ENCODE peak calls at places on chromosomes 16 and 17, in five cellular contexts. One of them, this sample, is unnamed.

GRCh38 chr17:58409432-58409831 is 7.9 kb downstream of the RNF43 start:
- DNase-seq in cardiac muscle cell: no peak
- DNase-seq in stomach: no peak
- DNase-seq in HL-60: no peak
- DNase-seq in cardiac fibroblast: no peak
- DNase-seq in this sample: no peak

GRCh38 chr17:73291260-73291801 is 20.5 kb downstream of the CDC42EP4 start:
- DNase-seq in HL-60: peak; percentile 69
- DNase-seq in cardiac fibroblast: peak; percentile 90
- DNase-seq in stomach: peak; percentile 73
- DNase-seq in cardiac muscle cell: peak; percentile 86
- DNase-seq in this sample: peak; percentile 95

GRCh38 chr17:66494023-66494803 is 191.8 kb downstream of the PRKCA start:
- DNase-seq in stomach: no peak
- DNase-seq in HL-60: peak; percentile 52
- DNase-seq in cardiac fibroblast: peak; percentile 98
- DNase-seq in cardiac muscle cell: peak; percentile 85
- DNase-seq in this sample: peak; percentile 92

GRCh38 chr16:88783391-88784073 is 1.5 kb downstream of the PIEZO1 start:
- DNase-seq in cardiac fibroblast: peak; percentile 45
- DNase-seq in cardiac muscle cell: peak; percentile 45
- DNase-seq in stomach: peak; percentile 54
- DNase-seq in HL-60: no peak
- DNase-seq in this sample: no peak

GRCh38 chr17:50944054-50944901 is 78.1 kb upstream of the TOB1 start:
- DNase-seq in stomach: peak; percentile 97
- DNase-seq in cardiac fibroblast: peak; percentile 32
- DNase-seq in cardiac muscle cell: peak; percentile 49
- DNase-seq in HL-60: no peak
- DNase-seq in this sample: no peak

GRCh38 chr17:75288784-75289121 is 480 bp downstream of the SLC25A19 start:
- DNase-seq in HL-60: no peak
- DNase-seq in stomach: peak; percentile 46
- DNase-seq in cardiac fibroblast: no peak
- DNase-seq in cardiac muscle cell: no peak
- DNase-seq in this sample: no peak

GRCh38 chr17:60599620-60600489 is at the start of gene PPM1D:
- DNase-seq in stomach: peak; percentile 100
- DNase-seq in cardiac muscle cell: peak; percentile 100
- DNase-seq in HL-60: peak; percentile 92
- DNase-seq in cardiac fibroblast: peak; percentile 99
- DNase-seq in this sample: peak; percentile 99

GRCh38 chr17:20299013-20299412 is 168.3 kb downstream of the LGALS9B start:
- DNase-seq in cardiac fibroblast: no peak
- DNase-seq in stomach: no peak
- DNase-seq in HL-60: no peak
- DNase-seq in cardiac muscle cell: no peak
- DNase-seq in this sample: no peak

GRCh38 chr17:63751806-63752205 is 10.2 kb upstream of the STRADA start:
- DNase-seq in cardiac fibroblast: no peak
- DNase-seq in HL-60: no peak
- DNase-seq in cardiac muscle cell: peak; percentile 24
- DNase-seq in stomach: no peak
- DNase-seq in this sample: no peak

GRCh38 chr17:5220074-5220473 is 14.6 kb downstream of the SCIMP start:
- DNase-seq in cardiac fibroblast: no peak
- DNase-seq in stomach: no peak
- DNase-seq in HL-60: no peak
- DNase-seq in cardiac muscle cell: no peak
- DNase-seq in this sample: no peak

GRCh38 chr17:75517277-75517865 is 1.0 kb downstream of the TSEN54 start:
- DNase-seq in stomach: peak; percentile 42
- DNase-seq in cardiac muscle cell: no peak
- DNase-seq in HL-60: peak; percentile 25
- DNase-seq in cardiac fibroblast: no peak
- DNase-seq in this sample: no peak

GRCh38 chr16:12215302-12216105 is 239.0 kb downstream of the SNX29 start:
- DNase-seq in HL-60: no peak
- DNase-seq in stomach: no peak
- DNase-seq in cardiac muscle cell: no peak
- DNase-seq in cardiac fibroblast: no peak
- DNase-seq in this sample: no peak

GRCh38 chr17:42111901-42112551 is 488 bp downstream of the DHX58 start:
- DNase-seq in cardiac muscle cell: peak; percentile 40
- DNase-seq in HL-60: no peak
- DNase-seq in cardiac fibroblast: peak; percentile 58
- DNase-seq in stomach: peak; percentile 47
- DNase-seq in this sample: no peak

GRCh38 chr16:56632848-56633365 is 448 bp downstream of the MT1M start:
- DNase-seq in stomach: no peak
- DNase-seq in cardiac muscle cell: no peak
- DNase-seq in HL-60: no peak
- DNase-seq in cardiac fibroblast: no peak
- DNase-seq in this sample: no peak

GRCh38 chr16:56634715-56635440 is 2.4 kb downstream of the MT1M start:
- DNase-seq in cardiac fibroblast: no peak
- DNase-seq in cardiac muscle cell: no peak
- DNase-seq in HL-60: no peak
- DNase-seq in stomach: no peak
- DNase-seq in this sample: no peak

GRCh38 chr16:56632160-56632847 is at the start of gene MT1M:
- DNase-seq in HL-60: no peak
- DNase-seq in cardiac fibroblast: no peak
- DNase-seq in cardiac muscle cell: peak; percentile 21
- DNase-seq in stomach: peak; percentile 69
- DNase-seq in this sample: no peak

GRCh38 chr16:56631832-56632159 is 663 bp upstream of the MT1M start:
- DNase-seq in cardiac fibroblast: no peak
- DNase-seq in HL-60: no peak
- DNase-seq in cardiac muscle cell: no peak
- DNase-seq in stomach: no peak
- DNase-seq in this sample: no peak

DNA sequence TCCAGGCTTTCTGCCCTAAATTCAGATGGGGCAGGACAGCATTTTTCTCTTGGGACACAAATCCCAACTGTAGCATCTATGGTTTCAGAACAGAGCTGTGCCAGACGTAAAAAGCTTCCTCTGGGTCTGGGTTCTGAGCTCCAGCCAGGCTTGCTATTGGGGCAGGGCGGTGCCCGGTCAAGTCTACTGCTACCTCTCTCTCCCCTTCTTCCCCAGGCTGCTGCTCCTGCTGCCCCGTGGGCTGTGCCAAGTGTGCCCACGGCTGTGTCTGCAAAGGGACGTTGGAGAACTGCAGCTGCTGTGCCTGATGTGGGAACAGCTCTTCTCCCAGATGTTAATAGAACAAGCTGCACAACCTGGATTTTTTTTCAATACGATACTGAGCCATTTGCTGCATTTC is 1.1 kb downstream of the MT1M start:
- DNase-seq in cardiac fibroblast: no peak
- DNase-seq in cardiac muscle cell: no peak
- DNase-seq in stomach: no peak
- DNase-seq in HL-60: no peak
- DNase-seq in this sample: no peak
- H3K4me3 ChIP-seq in cardiac fibroblast: no peak overlapping the region
- H3K4me3 ChIP-seq in cardiac muscle cell: no peak overlapping the region
- H3K4me3 ChIP-seq in stomach: peak overlapping the region; percentile 56
- H3K4me3 ChIP-seq in HL-60: no peak overlapping the region
- H3K4me3 ChIP-seq in this sample: no peak overlapping the region

GRCh38 chr17:10618202-10618635 is 38.9 kb downstream of the MYH3 start:
- DNase-seq in cardiac fibroblast: peak; percentile 74
- DNase-seq in cardiac muscle cell: peak; percentile 83
- DNase-seq in stomach: peak; percentile 65
- DNase-seq in HL-60: peak; percentile 8
- DNase-seq in this sample: peak; percentile 57
- TF ChIP-seq CTCF in cardiac fibroblast: peak; percentile 93
- TF ChIP-seq CTCF in cardiac muscle cell: peak; percentile 96
- TF ChIP-seq CTCF in stomach: no peak
- TF ChIP-seq CTCF in HL-60: peak; percentile 51
- TF ChIP-seq CTCF in this sample: peak; percentile 93

GRCh38 chr16:86576591-86577313 is 1.6 kb upstream of the FOXL1 start:
- DNase-seq in stomach: no peak
- DNase-seq in HL-60: no peak
- DNase-seq in cardiac muscle cell: no peak
- DNase-seq in cardiac fibroblast: peak; percentile 43
- DNase-seq in this sample: no peak

GRCh38 chr16:86575095-86575685 is 3.2 kb upstream of the FOXL1 start:
- DNase-seq in HL-60: no peak
- DNase-seq in stomach: no peak
- DNase-seq in cardiac fibroblast: no peak
- DNase-seq in cardiac muscle cell: no peak
- DNase-seq in this sample: no peak

GRCh38 chr16:86574646-86575045 is 3.7 kb upstream of the FOXL1 start:
- DNase-seq in HL-60: no peak
- DNase-seq in cardiac fibroblast: no peak
- DNase-seq in stomach: no peak
- DNase-seq in cardiac muscle cell: no peak
- DNase-seq in this sample: no peak

GRCh38 chr16:86577314-86577971 is 906 bp upstream of the FOXL1 start:
- DNase-seq in cardiac fibroblast: peak; percentile 69
- DNase-seq in HL-60: no peak
- DNase-seq in stomach: no peak
- DNase-seq in cardiac muscle cell: no peak
- DNase-seq in this sample: peak; percentile 83

DNA sequence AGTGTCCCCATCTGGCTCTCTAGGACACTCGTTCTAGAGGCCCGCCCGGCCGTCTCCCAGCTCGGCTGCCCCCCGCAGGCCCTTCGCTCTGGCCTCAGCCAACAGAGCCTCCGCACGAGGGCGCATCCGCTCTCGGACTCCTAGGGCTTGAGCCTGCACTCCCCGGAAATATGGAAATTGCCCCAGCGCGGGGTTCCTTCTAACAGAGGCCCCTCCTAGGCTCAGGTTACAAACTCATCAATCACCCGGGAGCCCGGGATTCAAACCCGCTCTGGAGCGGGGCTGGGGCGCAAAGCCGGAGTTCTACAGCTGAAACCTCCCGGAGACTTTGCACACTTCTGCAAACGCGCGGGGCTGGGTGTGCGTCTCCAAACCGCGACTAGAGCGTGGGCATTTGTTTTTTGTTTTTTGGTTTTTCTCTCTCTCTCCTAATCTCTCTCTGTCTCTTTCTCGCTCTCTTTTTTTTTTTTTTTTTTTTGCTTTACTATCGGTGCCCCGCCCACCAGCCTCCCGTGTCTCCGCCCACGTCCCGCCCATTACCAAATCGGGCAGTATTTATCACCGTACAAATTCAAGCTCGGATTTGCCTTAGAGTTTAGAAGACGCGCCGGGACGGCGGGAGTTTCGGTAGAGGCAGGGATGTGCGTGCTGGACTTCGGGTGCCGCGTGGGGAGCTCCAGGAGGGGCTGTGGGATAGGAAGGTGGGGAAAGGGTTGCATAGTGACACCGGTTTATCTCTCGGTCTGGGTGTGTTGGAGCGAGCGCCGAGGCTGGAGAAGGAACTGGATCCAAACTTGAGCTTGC is 2.4 kb upstream of the FOXL1 start:
- DNase-seq in HL-60: no peak
- DNase-seq in cardiac fibroblast: peak; percentile 98
- DNase-seq in stomach: peak; percentile 55
- DNase-seq in cardiac muscle cell: peak; percentile 94
- DNase-seq in this sample: peak; percentile 99
- H3K4me3 ChIP-seq in HL-60: peak overlapping the region; percentile 25
- H3K4me3 ChIP-seq in cardiac fibroblast: peak overlapping the region; percentile 67
- H3K4me3 ChIP-seq in stomach: peak overlapping the region; percentile 31
- H3K4me3 ChIP-seq in cardiac muscle cell: peak overlapping the region; percentile 39
- H3K4me3 ChIP-seq in this sample: peak overlapping the region; percentile 78

GRCh38 chr17:37490022-37490587 is 414 bp downstream of the DUSP14 start:
- DNase-seq in cardiac fibroblast: peak; percentile 57
- DNase-seq in HL-60: peak; percentile 36
- DNase-seq in cardiac muscle cell: peak; percentile 63
- DNase-seq in stomach: peak; percentile 63
- DNase-seq in this sample: peak; percentile 51
- TF ChIP-seq CTCF in cardiac fibroblast: no peak
- TF ChIP-seq CTCF in HL-60: no peak
- TF ChIP-seq CTCF in cardiac muscle cell: no peak
- TF ChIP-seq CTCF in stomach: no peak
- TF ChIP-seq CTCF in this sample: no peak

GRCh38 chr16:2237076-2237551 is 870 bp downstream of the DNASE1L2 start:
- DNase-seq in cardiac fibroblast: no peak
- DNase-seq in cardiac muscle cell: no peak
- DNase-seq in HL-60: no peak
- DNase-seq in stomach: no peak
- DNase-seq in this sample: no peak
- H3K4me3 ChIP-seq in cardiac fibroblast: no peak overlapping the region
- H3K4me3 ChIP-seq in cardiac muscle cell: peak overlapping the region; percentile 28
- H3K4me3 ChIP-seq in HL-60: no peak overlapping the region
- H3K4me3 ChIP-seq in stomach: peak overlapping the region; percentile 22
- H3K4me3 ChIP-seq in this sample: no peak overlapping the region

GRCh38 chr16:79257958-79258490 is 342.5 kb downstream of the MAF start:
- DNase-seq in stomach: no peak
- DNase-seq in cardiac fibroblast: no peak
- DNase-seq in cardiac muscle cell: no peak
- DNase-seq in HL-60: no peak
- DNase-seq in this sample: no peak

GRCh38 chr16:79265701-79266100 is 334.8 kb downstream of the MAF start:
- DNase-seq in stomach: no peak
- DNase-seq in cardiac muscle cell: no peak
- DNase-seq in HL-60: no peak
- DNase-seq in cardiac fibroblast: no peak
- DNase-seq in this sample: no peak

GRCh38 chr16:79261944-79262552 is 338.5 kb downstream of the MAF start:
- DNase-seq in cardiac fibroblast: no peak
- DNase-seq in HL-60: no peak
- DNase-seq in stomach: no peak
- DNase-seq in cardiac muscle cell: no peak
- DNase-seq in this sample: no peak

GRCh38 chr16:79264237-79265104 is 336.1 kb downstream of the MAF start:
- DNase-seq in cardiac muscle cell: no peak
- DNase-seq in HL-60: peak; percentile 7
- DNase-seq in cardiac fibroblast: no peak
- DNase-seq in stomach: no peak
- DNase-seq in this sample: no peak

GRCh38 chr16:79261461-79261860 is 339.1 kb downstream of the MAF start:
- DNase-seq in HL-60: no peak
- DNase-seq in cardiac muscle cell: no peak
- DNase-seq in stomach: peak; percentile 53
- DNase-seq in cardiac fibroblast: no peak
- DNase-seq in this sample: no peak
- TF ChIP-seq CTCF in HL-60: peak; percentile 51
- TF ChIP-seq CTCF in cardiac muscle cell: no peak
- TF ChIP-seq CTCF in stomach: no peak
- TF ChIP-seq CTCF in cardiac fibroblast: no peak
- TF ChIP-seq CTCF in this sample: peak; percentile 8

DNA sequence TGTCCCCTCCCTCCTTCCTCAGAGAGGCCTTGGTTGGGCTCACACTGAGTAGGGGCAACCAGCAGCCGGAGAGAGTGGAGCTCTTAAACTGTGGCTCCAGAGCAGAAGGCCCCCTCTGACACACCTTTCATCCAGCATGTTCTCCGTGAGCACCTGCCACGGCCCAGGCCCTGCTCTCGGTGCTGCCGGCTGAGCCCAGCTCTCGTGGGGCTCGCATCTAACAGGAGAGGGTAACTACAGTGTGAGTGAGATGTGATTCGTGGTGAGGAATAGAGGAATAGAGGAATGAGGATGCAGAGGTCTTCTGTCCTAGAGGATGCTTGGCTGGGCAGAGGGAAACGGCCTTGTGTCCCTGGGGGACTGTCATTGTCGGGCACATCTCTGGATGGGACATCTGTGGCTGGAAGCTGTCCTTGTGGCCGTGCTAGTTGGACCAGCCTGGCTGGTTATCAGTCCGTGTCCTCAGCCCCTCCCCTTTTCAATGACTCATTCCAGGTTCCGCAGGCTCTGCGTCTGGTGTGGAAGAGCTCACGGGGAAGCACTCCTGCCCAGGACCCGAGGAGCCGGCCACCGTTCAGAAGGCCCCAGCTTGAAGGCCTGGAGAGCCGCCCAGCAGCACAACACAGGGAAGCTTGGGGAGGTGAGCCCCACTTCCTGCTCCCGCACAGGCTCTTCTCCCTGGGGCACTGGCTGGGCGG is 11.9 kb upstream of the DNASE1 start:
- DNase-seq in HL-60: no peak
- DNase-seq in stomach: peak; percentile 45
- DNase-seq in cardiac muscle cell: peak; percentile 62
- DNase-seq in cardiac fibroblast: peak; percentile 48
- DNase-seq in this sample: peak; percentile 22
- H3K4me3 ChIP-seq in HL-60: no peak overlapping the region
- H3K4me3 ChIP-seq in stomach: no peak overlapping the region
- H3K4me3 ChIP-seq in cardiac muscle cell: no peak overlapping the region
- H3K4me3 ChIP-seq in cardiac fibroblast: no peak overlapping the region
- H3K4me3 ChIP-seq in this sample: no peak overlapping the region